ENCODE peak calls at places on chromosomes 4 and X, in seven cellular contexts. One of them, this sample, is unnamed.

GRCh38 chrX:13469963-13470679 is 99.3 kb upstream of the EGFL6 start:
- DNase-seq in thoracic aorta: no peak
- DNase-seq in hepatocyte: no peak
- DNase-seq in fibroblast of mammary gland: peak
- DNase-seq in neural crest cell: no peak
- DNase-seq in mucosa of descending colon: no peak
- DNase-seq in fibroblast of lung: peak
- DNase-seq in this sample: no peak

GRCh38 chr4:109912706-109913621 is at the start of gene EGF:
- DNase-seq in thoracic aorta: no peak
- DNase-seq in hepatocyte: peak
- DNase-seq in fibroblast of mammary gland: peak
- DNase-seq in neural crest cell: no peak
- DNase-seq in mucosa of descending colon: peak
- DNase-seq in fibroblast of lung: peak
- DNase-seq in this sample: no peak

GRCh38 chr4:1366371-1367229 is 19.6 kb downstream of the UVSSA start:
- DNase-seq in thoracic aorta: no peak
- DNase-seq in hepatocyte: no peak
- DNase-seq in fibroblast of mammary gland: no peak
- DNase-seq in neural crest cell: no peak
- DNase-seq in mucosa of descending colon: no peak
- DNase-seq in fibroblast of lung: no peak
- DNase-seq in this sample: no peak

GRCh38 chrX:56745019-56745418 is 16.0 kb downstream of the NBDY start:
- DNase-seq in thoracic aorta: no peak
- DNase-seq in hepatocyte: no peak
- DNase-seq in fibroblast of mammary gland: peak
- DNase-seq in neural crest cell: no peak
- DNase-seq in mucosa of descending colon: no peak
- DNase-seq in fibroblast of lung: peak
- DNase-seq in this sample: no peak

GRCh38 chr4:166042510-166043055 is 169.5 kb downstream of the TLL1 start:
- DNase-seq in thoracic aorta: no peak
- DNase-seq in hepatocyte: no peak
- DNase-seq in fibroblast of mammary gland: no peak
- DNase-seq in neural crest cell: no peak
- DNase-seq in mucosa of descending colon: no peak
- DNase-seq in fibroblast of lung: no peak
- DNase-seq in this sample: no peak

GRCh38 chr4:81019016-81019415 is 11.5 kb upstream of the BMP3 start:
- DNase-seq in thoracic aorta: no peak
- DNase-seq in hepatocyte: no peak
- DNase-seq in fibroblast of mammary gland: no peak
- DNase-seq in neural crest cell: no peak
- DNase-seq in mucosa of descending colon: peak
- DNase-seq in fibroblast of lung: no peak
- DNase-seq in this sample: no peak

GRCh38 chrX:21885568-21885967 is 29.8 kb downstream of the YY2 start:
- DNase-seq in thoracic aorta: no peak
- DNase-seq in hepatocyte: no peak
- DNase-seq in fibroblast of mammary gland: no peak
- DNase-seq in neural crest cell: no peak
- DNase-seq in mucosa of descending colon: no peak
- DNase-seq in fibroblast of lung: peak
- DNase-seq in this sample: no peak

GRCh38 chr4:75180790-75181776 is 248.2 kb downstream of the PARM1 start:
- DNase-seq in thoracic aorta: no peak
- DNase-seq in hepatocyte: no peak
- DNase-seq in fibroblast of mammary gland: no peak
- DNase-seq in neural crest cell: no peak
- DNase-seq in mucosa of descending colon: peak
- DNase-seq in fibroblast of lung: no peak
- DNase-seq in this sample: no peak

GRCh38 chr4:139686988-139687387 is 21.4 kb downstream of the MGST2 start:
- DNase-seq in thoracic aorta: no peak
- DNase-seq in hepatocyte: no peak
- DNase-seq in fibroblast of mammary gland: no peak
- DNase-seq in neural crest cell: no peak
- DNase-seq in mucosa of descending colon: no peak
- DNase-seq in fibroblast of lung: no peak
- DNase-seq in this sample: no peak

GRCh38 chr4:139694522-139694921 is 28.9 kb downstream of the MGST2 start:
- DNase-seq in thoracic aorta: no peak
- DNase-seq in hepatocyte: no peak
- DNase-seq in fibroblast of mammary gland: no peak
- DNase-seq in neural crest cell: no peak
- DNase-seq in mucosa of descending colon: no peak
- DNase-seq in fibroblast of lung: no peak
- DNase-seq in this sample: no peak

GRCh38 chr4:139696491-139696890 is 30.9 kb downstream of the MGST2 start:
- DNase-seq in thoracic aorta: no peak
- DNase-seq in hepatocyte: no peak
- DNase-seq in fibroblast of mammary gland: no peak
- DNase-seq in neural crest cell: no peak
- DNase-seq in mucosa of descending colon: no peak
- DNase-seq in fibroblast of lung: no peak
- DNase-seq in this sample: no peak

GRCh38 chr4:139689093-139689722 is 23.6 kb downstream of the MGST2 start:
- DNase-seq in thoracic aorta: no peak
- DNase-seq in hepatocyte: peak
- DNase-seq in fibroblast of mammary gland: peak
- DNase-seq in neural crest cell: no peak
- DNase-seq in mucosa of descending colon: no peak
- DNase-seq in fibroblast of lung: no peak
- DNase-seq in this sample: no peak

DNA sequence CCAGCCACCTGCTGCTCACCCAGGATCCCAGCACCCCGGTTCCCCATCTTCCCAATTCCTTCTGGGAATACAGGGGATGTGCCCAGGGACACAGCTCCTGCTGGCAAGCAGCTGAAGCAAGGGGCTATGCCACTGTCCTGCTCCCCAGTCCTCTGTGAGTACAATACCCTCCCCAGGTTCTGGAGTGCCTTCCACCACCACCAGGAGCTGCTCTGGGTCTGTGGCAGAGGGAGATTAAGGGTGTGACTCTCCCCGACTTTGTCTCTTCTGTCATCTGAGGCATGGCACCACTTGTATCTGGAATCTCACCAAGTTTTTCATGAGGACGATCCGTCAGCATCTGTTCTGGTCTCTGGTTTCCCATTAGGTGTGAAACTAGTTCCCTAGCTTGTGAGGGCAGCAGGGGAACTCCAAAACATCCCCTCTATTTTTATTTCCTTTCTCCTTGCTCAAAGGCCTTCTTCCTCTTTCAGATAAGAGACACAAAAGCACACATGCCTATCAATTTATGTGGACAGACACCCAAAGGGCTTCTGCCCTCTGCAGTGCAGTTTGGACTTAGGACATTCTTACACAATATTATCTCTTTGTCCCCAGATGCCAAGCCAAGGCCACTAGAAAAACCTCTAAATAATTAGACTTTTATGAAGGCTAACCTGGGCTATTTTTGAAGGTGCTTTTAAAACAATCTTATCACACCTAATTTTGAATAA is 26.8 kb downstream of the MGST2 start:
- DNase-seq in thoracic aorta: no peak
- DNase-seq in hepatocyte: peak
- DNase-seq in fibroblast of mammary gland: no peak
- DNase-seq in neural crest cell: no peak
- DNase-seq in mucosa of descending colon: no peak
- DNase-seq in fibroblast of lung: no peak
- DNase-seq in this sample: no peak
- TF ChIP-seq CTCF in thoracic aorta: no peak
- TF ChIP-seq CTCF in hepatocyte: peak
- TF ChIP-seq CTCF in fibroblast of mammary gland: peak
- TF ChIP-seq CTCF in neural crest cell: peak
- TF ChIP-seq CTCF in mucosa of descending colon: no peak
- TF ChIP-seq CTCF in fibroblast of lung: peak
- TF ChIP-seq CTCF in this sample: no peak

GRCh38 chr4:56118055-56118454 is 169.3 kb downstream of the CEP135 start:
- DNase-seq in thoracic aorta: no peak
- DNase-seq in hepatocyte: no peak
- DNase-seq in fibroblast of mammary gland: no peak
- DNase-seq in neural crest cell: no peak
- DNase-seq in mucosa of descending colon: no peak
- DNase-seq in fibroblast of lung: no peak
- DNase-seq in this sample: no peak

GRCh38 chr4:56106755-56107154 is 158.0 kb downstream of the CEP135 start:
- DNase-seq in thoracic aorta: no peak
- DNase-seq in hepatocyte: no peak
- DNase-seq in fibroblast of mammary gland: no peak
- DNase-seq in neural crest cell: no peak
- DNase-seq in mucosa of descending colon: no peak
- DNase-seq in fibroblast of lung: no peak
- DNase-seq in this sample: no peak

GRCh38 chr4:56112377-56112776 is 163.6 kb downstream of the CEP135 start:
- DNase-seq in thoracic aorta: no peak
- DNase-seq in hepatocyte: no peak
- DNase-seq in fibroblast of mammary gland: no peak
- DNase-seq in neural crest cell: no peak
- DNase-seq in mucosa of descending colon: no peak
- DNase-seq in fibroblast of lung: no peak
- DNase-seq in this sample: no peak
- TF ChIP-seq CTCF in thoracic aorta: no peak
- TF ChIP-seq CTCF in hepatocyte: no peak
- TF ChIP-seq CTCF in fibroblast of mammary gland: no peak
- TF ChIP-seq CTCF in neural crest cell: no peak
- TF ChIP-seq CTCF in mucosa of descending colon: no peak
- TF ChIP-seq CTCF in fibroblast of lung: no peak
- TF ChIP-seq CTCF in this sample: no peak

DNA sequence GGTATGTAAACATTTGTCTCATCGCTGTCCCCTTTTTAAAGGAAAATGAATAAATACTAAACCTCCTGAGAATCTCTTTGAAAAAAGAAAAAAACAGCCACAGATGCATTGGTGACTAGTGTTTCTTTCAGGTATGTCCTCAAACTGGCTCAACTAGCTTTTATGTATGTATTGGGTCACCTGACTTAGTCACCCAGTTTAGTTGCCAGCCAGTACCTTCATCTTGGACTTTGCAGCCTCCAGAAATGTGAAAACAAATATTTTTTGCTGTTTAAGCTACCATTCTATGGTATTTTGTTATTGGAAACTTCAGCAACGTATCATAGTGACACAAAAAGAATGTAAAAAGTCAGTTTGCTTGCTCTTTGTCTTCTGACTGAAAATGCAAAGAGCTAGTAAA is 1263.5 kb downstream of the FAM133A start:
- DNase-seq in thoracic aorta: no peak
- DNase-seq in hepatocyte: peak
- DNase-seq in fibroblast of mammary gland: no peak
- DNase-seq in neural crest cell: no peak
- DNase-seq in mucosa of descending colon: no peak
- DNase-seq in fibroblast of lung: no peak
- DNase-seq in this sample: no peak
- TF ChIP-seq CTCF in thoracic aorta: no peak
- TF ChIP-seq CTCF in hepatocyte: no peak
- TF ChIP-seq CTCF in fibroblast of mammary gland: no peak
- TF ChIP-seq CTCF in neural crest cell: no peak
- TF ChIP-seq CTCF in mucosa of descending colon: no peak
- TF ChIP-seq CTCF in fibroblast of lung: no peak
- TF ChIP-seq CTCF in this sample: no peak

DNA sequence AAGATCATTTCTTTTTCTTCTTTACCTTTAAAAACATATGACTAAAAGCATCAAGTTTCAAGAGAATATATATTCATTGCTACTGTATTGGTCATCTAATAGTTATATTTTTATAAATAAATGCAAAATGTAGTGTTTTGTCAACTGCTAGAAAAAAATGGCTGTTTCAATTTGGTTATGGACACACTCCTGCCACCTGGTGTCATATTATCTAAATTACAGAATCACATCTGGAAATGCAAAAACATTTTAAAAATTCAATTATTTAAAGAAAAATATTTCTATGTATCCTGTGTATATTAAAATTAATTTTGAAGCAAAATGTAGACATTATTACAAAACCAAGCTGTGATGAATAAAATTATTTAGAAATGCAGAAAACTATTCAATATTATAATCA is 329.4 kb upstream of the PCDH18 start:
- DNase-seq in thoracic aorta: no peak
- DNase-seq in hepatocyte: peak
- DNase-seq in fibroblast of mammary gland: peak
- DNase-seq in neural crest cell: no peak
- DNase-seq in mucosa of descending colon: no peak
- DNase-seq in fibroblast of lung: no peak
- DNase-seq in this sample: no peak
- TF ChIP-seq CTCF in thoracic aorta: peak
- TF ChIP-seq CTCF in hepatocyte: peak
- TF ChIP-seq CTCF in fibroblast of mammary gland: peak
- TF ChIP-seq CTCF in neural crest cell: peak
- TF ChIP-seq CTCF in mucosa of descending colon: no peak
- TF ChIP-seq CTCF in fibroblast of lung: peak
- TF ChIP-seq CTCF in this sample: no peak

GRCh38 chr4:158018831-158019230 is 154.0 kb downstream of the GASK1B start:
- DNase-seq in thoracic aorta: no peak
- DNase-seq in hepatocyte: no peak
- DNase-seq in fibroblast of mammary gland: no peak
- DNase-seq in neural crest cell: no peak
- DNase-seq in mucosa of descending colon: no peak
- DNase-seq in fibroblast of lung: no peak
- DNase-seq in this sample: no peak
- TF ChIP-seq CTCF in thoracic aorta: no peak
- TF ChIP-seq CTCF in hepatocyte: no peak
- TF ChIP-seq CTCF in fibroblast of mammary gland: no peak
- TF ChIP-seq CTCF in neural crest cell: no peak
- TF ChIP-seq CTCF in mucosa of descending colon: no peak
- TF ChIP-seq CTCF in fibroblast of lung: no peak
- TF ChIP-seq CTCF in this sample: no peak

GRCh38 chrX:18895157-18895952 is 88.6 kb downstream of the PHKA2 start:
- DNase-seq in thoracic aorta: no peak
- DNase-seq in hepatocyte: peak
- DNase-seq in fibroblast of mammary gland: peak
- DNase-seq in neural crest cell: no peak
- DNase-seq in mucosa of descending colon: no peak
- DNase-seq in fibroblast of lung: no peak
- DNase-seq in this sample: no peak
- TF ChIP-seq CTCF in thoracic aorta: peak
- TF ChIP-seq CTCF in hepatocyte: no peak
- TF ChIP-seq CTCF in fibroblast of mammary gland: peak
- TF ChIP-seq CTCF in neural crest cell: no peak
- TF ChIP-seq CTCF in mucosa of descending colon: no peak
- TF ChIP-seq CTCF in fibroblast of lung: peak
- TF ChIP-seq CTCF in this sample: no peak

DNA sequence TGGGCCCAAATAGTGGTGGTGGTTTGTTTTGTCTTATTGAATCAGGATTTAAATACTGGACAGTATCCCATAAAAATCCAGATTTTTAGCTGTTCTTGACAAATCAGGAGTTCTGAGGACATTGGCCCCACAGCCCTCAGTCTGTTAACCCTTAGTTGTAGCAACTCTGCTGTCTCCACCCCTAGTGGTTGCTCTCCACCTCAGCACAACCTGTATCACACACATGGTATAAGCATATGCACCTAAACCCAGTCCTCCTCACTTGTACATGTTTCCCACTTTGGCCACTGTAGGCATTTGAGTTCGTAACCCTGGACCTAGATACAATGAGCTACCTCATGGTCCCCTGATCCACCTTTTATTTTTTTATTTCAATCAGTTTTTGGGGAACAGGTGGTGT is 75.9 kb downstream of the MRPL1 start:
- DNase-seq in thoracic aorta: no peak
- DNase-seq in hepatocyte: no peak
- DNase-seq in fibroblast of mammary gland: no peak
- DNase-seq in neural crest cell: no peak
- DNase-seq in mucosa of descending colon: no peak
- DNase-seq in fibroblast of lung: no peak
- DNase-seq in this sample: no peak
- TF ChIP-seq CTCF in thoracic aorta: no peak
- TF ChIP-seq CTCF in hepatocyte: no peak
- TF ChIP-seq CTCF in fibroblast of mammary gland: no peak
- TF ChIP-seq CTCF in neural crest cell: no peak
- TF ChIP-seq CTCF in mucosa of descending colon: no peak
- TF ChIP-seq CTCF in fibroblast of lung: no peak
- TF ChIP-seq CTCF in this sample: no peak